ENCODE peak calls at places on chromosomes 5 and 9, in six cellular contexts. D, J, H, B, N and G are unnamed samples. For H3K27me3, the result is how much of the 10 kb centered on the place peaks cover.

GRCh38 chr5:147303976-147304375 is 69.2 kb downstream of the STK32A start:
- DNase-seq in B (peak), N (no peak), J (no peak), D (no peak), H (no peak), G (no peak)

GRCh38 chr5:103620851-103621547 is 58.4 kb upstream of the NUDT12 start:
- DNase-seq in D (no peak), J (no peak), H (no peak), N (no peak), B (peak), G (no peak)

GRCh38 chr5:180126716-180127681 is 55.4 kb upstream of the RNF130 start:
- DNase-seq in D (no peak), J (peak), H (no peak), N (peak), B (no peak), G (peak)

GRCh38 chr9:125476645-125477044 is 215.0 kb downstream of the GAPVD1 start:
- DNase-seq in B (no peak), H (no peak), N (no peak), D (no peak), J (no peak), G (no peak)

GRCh38 chr5:75985077-75985476 is 98.1 kb upstream of the SV2C start:
- DNase-seq in N (no peak), D (no peak), H (no peak), B (no peak), J (no peak), G (peak)

GRCh38 chr5:87390576-87391199 is 22.0 kb downstream of the CCNH start:
- DNase-seq in B (no peak), N (no peak), H (no peak), D (no peak), J (no peak), G (no peak)

GRCh38 chr9:103407260-103407659 is 412.1 kb downstream of the CYLC2 start:
- DNase-seq in J (peak), H (no peak), N (no peak), B (no peak), D (no peak), G (no peak)

GRCh38 chr9:114279693-114280092 is 43.2 kb upstream of the ORM1 start:
- DNase-seq in N (no peak), J (no peak), H (no peak), B (no peak), D (no peak), G (no peak)

GRCh38 chr5:39533749-39534148 is 109.0 kb upstream of the DAB2 start:
- DNase-seq in B (no peak), J (no peak), D (no peak), H (no peak), N (no peak), G (no peak)

GRCh38 chr5:119290161-119290569 is 65.7 kb upstream of the TNFAIP8 start:
- DNase-seq in N (peak), H (no peak), B (no peak), D (no peak), J (no peak), G (no peak)

GRCh38 chr9:34907044-34907443 is 51.0 kb upstream of the PHF24 start:
- DNase-seq in D (no peak), B (no peak), H (no peak), J (no peak), N (no peak), G (no peak)

GRCh38 chr5:137935190-137935589 is 45.9 kb downstream of the PKD2L2 start:
- DNase-seq in N (no peak), J (no peak), D (no peak), B (no peak), H (no peak), G (no peak)

GRCh38 chr9:94156549-94157407 is 72.5 kb downstream of the PTPDC1 start:
- DNase-seq in N (no peak), H (peak), J (peak), D (peak), B (peak), G (peak)

GRCh38 chr5:136724161-136724560 is 358.8 kb upstream of the TRPC7 start:
- DNase-seq in N (no peak), H (no peak), D (no peak), J (no peak), B (peak), G (no peak)

GRCh38 chr5:116361979-116362577 is 212.5 kb downstream of the SEMA6A start:
- DNase-seq in B (no peak), N (no peak), H (no peak), D (no peak), J (no peak), G (no peak)

GRCh38 chr9:74293479-74293878 is 203.7 kb upstream of the RORB start:
- DNase-seq in N (no peak), H (no peak), D (no peak), J (no peak), B (no peak), G (no peak)

GRCh38 chr5:24642022-24642421 is 2.8 kb downstream of the CDH10 start:
- DNase-seq in N (no peak), D (no peak), J (no peak), B (peak), H (no peak), G (peak)

GRCh38 chr5:173672891-173673290 is 56.4 kb upstream of the BOD1 start:
- DNase-seq in B (no peak), H (no peak), J (no peak), N (no peak), D (no peak), G (no peak)

GRCh38 chr9:124388275-124389048 is 26.8 kb downstream of the PSMB7 start:
- DNase-seq in D (no peak), B (no peak), J (no peak), H (no peak), N (no peak), G (no peak)

GRCh38 chr5:177175336-177175735 is 41.8 kb downstream of the NSD1 start:
- DNase-seq in H (no peak), J (no peak), D (no peak), N (no peak), B (no peak), G (no peak)

GRCh38 chr5:157778121-157778805 is 34.8 kb downstream of the LSM11 start:
- DNase-seq in B (peak), D (no peak), H (no peak), N (no peak), J (no peak), G (no peak)

GRCh38 chr5:141733198-141733597 is 51.2 kb upstream of the ARAP3 start:
- DNase-seq in D (no peak), H (no peak), B (no peak), N (no peak), J (no peak), G (no peak)

GRCh38 chr5:166505086-166505485 is 1786.4 kb upstream of the WWC1 start:
- DNase-seq in B (no peak), H (no peak), N (no peak), D (no peak), J (no peak), G (no peak)

GRCh38 chr9:127086771-127087170 is 35.7 kb downstream of the ANGPTL2 start:
- DNase-seq in D (no peak), J (no peak), H (no peak), N (no peak), B (no peak), G (no peak)

GRCh38 chr5:142295084-142295758 is 29.6 kb downstream of the SPRY4 start:
- DNase-seq in J (peak), B (no peak), H (no peak), D (no peak), N (no peak), G (peak)

GRCh38 chr5:132663771-132664695 is 6.1 kb downstream of the IL13 start:
- DNase-seq in B (no peak), J (no peak), H (no peak), N (no peak), D (no peak), G (no peak)

GRCh38 chr5:56625577-56625976 is 189.8 kb upstream of the MAP3K1 start:
- DNase-seq in H (no peak), N (no peak), J (no peak), D (no peak), B (peak), G (no peak)

GRCh38 chr5:37721447-37721871 is 118.4 kb downstream of the GDNF start:
- DNase-seq in H (no peak), N (no peak), J (no peak), D (no peak), B (no peak), G (no peak)

GRCh38 chr9:137448569-137448962 is 7.4 kb upstream of the ENTPD8 start:
- DNase-seq in N (no peak), D (no peak), H (no peak), J (peak), B (no peak), G (no peak)

GRCh38 chr9:137665697-137666504 is 47.1 kb downstream of the EHMT1 start:
- DNase-seq in B (no peak), J (no peak), D (peak), N (no peak), H (no peak), G (peak)

GRCh38 chr5:168865973-168866372 is 286.8 kb upstream of the PANK3 start:
- DNase-seq in D (no peak), H (no peak), J (no peak), N (no peak), B (no peak), G (peak)

GRCh38 chr5:9157020-9157419 is 388.9 kb downstream of the SEMA5A start:
- DNase-seq in H (no peak), D (no peak), B (no peak), J (no peak), N (no peak), G (no peak)
- H3K27ac ChIP-seq in H (no peak), D (no peak), B (no peak), J (no peak), N (no peak), G (no peak)

DNA sequence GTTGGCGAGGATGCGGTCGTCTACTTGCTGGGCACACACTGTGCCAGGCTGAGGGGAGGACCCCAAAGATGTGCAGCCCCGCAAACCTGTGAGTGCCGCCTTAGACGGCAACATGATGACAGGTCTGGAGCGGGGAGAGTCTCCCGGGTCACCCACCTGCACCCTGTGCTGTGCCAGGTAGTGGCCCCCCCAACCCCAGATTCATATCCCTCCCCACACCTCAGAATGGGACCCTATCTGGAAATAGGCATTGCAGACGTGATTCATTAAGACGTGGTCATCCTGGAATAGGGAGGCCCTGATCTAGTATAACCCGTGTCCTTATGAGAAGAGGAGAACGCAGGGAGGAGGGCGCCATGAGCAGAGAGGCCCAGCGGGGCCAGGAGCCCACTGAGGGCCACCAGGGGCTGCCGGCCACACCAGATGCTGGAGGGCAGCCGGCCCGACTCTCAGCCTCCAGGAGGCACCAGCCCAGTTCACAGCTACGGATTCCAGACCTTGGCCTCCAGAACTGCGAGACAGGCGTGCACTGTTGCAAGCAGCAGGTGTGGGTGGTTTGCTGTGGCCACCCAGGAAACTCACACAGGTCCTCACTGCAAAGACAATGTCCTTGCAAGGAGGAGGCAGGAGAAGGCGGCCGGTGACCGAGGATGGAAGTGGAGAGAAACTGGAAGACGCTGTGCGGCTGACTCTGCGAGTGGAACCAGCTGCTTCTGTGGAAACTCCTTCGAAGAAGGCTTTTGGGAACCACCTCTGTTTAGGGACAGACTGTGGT is 131.9 kb upstream of the LPCAT1 start:
- DNase-seq in B (no peak), H (no peak), D (no peak), J (no peak), N (no peak), G (no peak)
- H3K27me3 ChIP-seq in B (under half), H (under half), D (under half), J (under half), N (under half), G (under half)

GRCh38 chr9:69190086-69190865 is 16.2 kb downstream of the TJP2 start:
- DNase-seq in B (no peak), H (no peak), N (no peak), D (no peak), J (no peak), G (no peak)

GRCh38 chr9:69193685-69194032 is 19.6 kb downstream of the TJP2 start:
- DNase-seq in N (no peak), D (no peak), B (no peak), J (no peak), H (no peak), G (no peak)

GRCh38 chr9:69192214-69192613 is 18.1 kb downstream of the TJP2 start:
- DNase-seq in B (no peak), H (no peak), D (no peak), N (no peak), J (no peak), G (no peak)

GRCh38 chr9:69188975-69189374 is 14.9 kb downstream of the TJP2 start:
- DNase-seq in J (no peak), B (no peak), N (no peak), H (no peak), D (no peak), G (no peak)

DNA sequence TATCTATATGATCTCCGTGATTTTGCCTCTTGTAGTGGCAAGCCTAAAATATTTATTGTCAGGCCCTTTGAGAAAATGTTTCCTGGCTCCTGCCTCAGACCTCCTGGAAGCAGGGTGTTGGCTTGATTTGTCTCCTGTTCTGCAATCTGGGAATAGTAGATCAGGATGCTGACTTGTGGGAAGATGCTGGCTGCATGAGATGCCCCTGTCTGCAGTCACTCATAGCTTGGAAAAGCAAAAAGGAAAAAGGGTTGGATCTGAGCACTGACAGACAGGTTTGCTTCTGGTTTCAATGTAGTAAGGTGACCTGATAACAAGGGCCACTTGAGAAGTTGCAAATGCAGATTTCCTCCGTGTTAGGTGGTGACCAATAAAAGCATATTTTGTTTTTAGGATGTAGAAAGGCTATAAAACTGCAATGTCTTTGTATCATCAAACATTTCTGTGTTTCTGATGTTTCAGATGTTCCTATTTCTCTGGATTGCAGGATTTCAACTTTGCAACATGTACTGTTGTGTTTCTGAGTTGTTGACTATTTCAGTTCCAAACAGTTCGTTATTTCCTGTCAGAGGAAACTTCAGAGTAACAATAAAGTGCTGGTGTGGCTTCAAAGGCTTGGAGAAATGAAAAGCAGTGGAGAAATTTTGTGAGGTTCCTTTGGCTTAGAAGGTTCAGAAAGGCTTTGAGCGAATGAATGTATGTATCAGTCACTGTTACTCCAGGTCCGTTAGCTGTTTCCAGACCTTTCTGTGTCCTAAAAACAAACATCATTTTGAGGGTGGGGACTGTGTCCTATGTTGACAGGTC is 17.0 kb downstream of the TJP2 start:
- DNase-seq in N (no peak), D (no peak), J (no peak), H (no peak), B (no peak), G (no peak)
- H3K27ac ChIP-seq in N (no peak), D (no peak), J (no peak), H (no peak), B (no peak), G (no peak)

GRCh38 chr5:35830587-35830986 is 26.1 kb upstream of the IL7R start:
- DNase-seq in N (peak), D (no peak), H (no peak), J (no peak), B (no peak), G (no peak)

GRCh38 chr5:35826056-35826455 is 30.6 kb upstream of the IL7R start:
- DNase-seq in D (no peak), B (no peak), N (no peak), H (no peak), J (no peak), G (no peak)

GRCh38 chr5:35832757-35833156 is 23.9 kb upstream of the IL7R start:
- DNase-seq in B (no peak), D (no peak), H (no peak), N (no peak), J (no peak), G (no peak)

GRCh38 chr5:35826561-35826960 is 30.1 kb upstream of the IL7R start:
- DNase-seq in B (no peak), J (no peak), N (no peak), H (no peak), D (no peak), G (no peak)

DNA sequence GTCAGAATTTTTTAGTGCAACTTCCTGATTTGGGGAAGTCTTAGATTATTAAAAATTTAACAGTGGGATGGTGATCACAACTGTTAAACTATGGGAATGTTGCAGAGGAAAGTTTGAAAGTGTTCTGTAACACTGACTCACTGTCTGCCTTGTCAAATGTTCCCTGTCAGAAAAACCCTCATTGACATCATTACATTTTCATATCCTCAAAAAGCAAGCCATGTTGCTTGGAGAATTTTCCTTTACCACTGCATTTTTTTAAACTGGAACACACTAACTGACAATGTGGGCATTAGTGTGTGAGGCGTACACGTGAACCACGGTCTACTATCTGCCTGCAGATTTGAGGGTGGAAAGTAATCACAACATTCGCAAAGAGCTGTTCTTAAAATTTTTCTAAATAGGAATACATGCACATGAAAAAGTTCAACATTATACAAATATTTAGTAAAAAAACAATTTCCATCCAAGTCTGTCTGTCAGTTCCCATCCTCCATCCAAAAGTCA is 28.5 kb upstream of the IL7R start:
- DNase-seq in J (no peak), B (no peak), D (no peak), N (no peak), H (no peak), G (no peak)
- H3K27me3 ChIP-seq in J (under half), B (under half), D (under half), N (under half), H (under half), G (under half)

DNA sequence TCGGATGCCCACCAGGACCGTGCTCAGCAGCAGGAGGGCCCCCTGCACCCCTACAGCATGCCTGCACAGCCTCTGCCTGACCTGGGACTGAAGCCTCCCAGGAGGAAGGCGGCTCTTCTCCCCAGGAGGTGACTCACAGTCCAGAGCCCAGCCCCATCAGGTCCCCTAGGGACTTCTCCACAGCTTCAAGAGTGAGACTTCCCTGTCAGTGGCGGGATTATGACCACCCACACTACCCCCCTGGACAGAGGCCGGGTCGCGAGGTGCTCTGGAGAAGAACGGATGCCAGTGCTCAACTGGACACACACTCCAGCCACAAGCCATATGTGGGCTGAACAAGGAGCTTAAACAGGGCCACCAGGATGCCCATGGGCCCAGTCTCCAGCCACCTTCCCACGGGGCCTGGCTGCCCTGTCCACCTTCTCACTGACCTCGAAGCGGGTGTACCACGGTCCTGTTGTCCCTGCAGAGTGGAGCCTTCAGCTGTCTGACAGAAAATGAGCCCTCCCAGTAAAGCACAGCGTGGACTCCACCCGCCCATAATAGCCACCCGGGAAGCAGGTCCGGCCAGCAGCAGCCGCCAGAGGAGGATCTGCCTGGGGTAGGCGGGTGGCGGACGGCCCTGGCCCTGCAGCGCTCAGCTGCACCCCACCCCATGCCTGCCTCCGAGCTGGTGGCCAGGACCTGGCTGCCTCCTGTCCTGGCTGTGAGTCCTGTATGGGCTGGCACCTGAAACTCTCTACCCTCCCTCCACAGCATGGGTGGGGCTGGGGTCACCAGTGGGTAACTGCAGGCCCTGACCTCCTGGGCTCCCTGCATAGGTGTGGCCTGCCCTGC is 54.7 kb downstream of the SEMA4D start:
- DNase-seq in D (no peak), H (no peak), B (no peak), N (no peak), J (no peak), G (no peak)
- H3K27ac ChIP-seq in D (no peak), H (no peak), B (no peak), N (peak), J (no peak), G (no peak)